ENCODE peak calls at places on chromosomes 13 and 19, in four cellular contexts. One of them, this sample, is unnamed.

GRCh38 chr13:111472559-111473460 is 152.4 kb downstream of the TEX29 start:
- DNase-seq in HCT116: no peak
- DNase-seq in adrenal gland: no peak
- DNase-seq in neural crest cell: no peak
- DNase-seq in this sample: no peak

GRCh38 chr13:80239571-80240255 is 101.2 kb downstream of the SPRY2 start:
- DNase-seq in HCT116: no peak
- DNase-seq in adrenal gland: no peak
- DNase-seq in neural crest cell: no peak
- DNase-seq in this sample: no peak

GRCh38 chr13:99796175-99796819 is 175.3 kb downstream of the ZIC5 start:
- DNase-seq in HCT116: no peak
- DNase-seq in adrenal gland: peak; percentile 23
- DNase-seq in neural crest cell: peak; percentile 79
- DNase-seq in this sample: peak; percentile 72

GRCh38 chr19:8601796-8602195 is 8.7 kb downstream of the ADAMTS10 start:
- DNase-seq in HCT116: no peak
- DNase-seq in adrenal gland: no peak
- DNase-seq in neural crest cell: no peak
- DNase-seq in this sample: no peak

GRCh38 chr13:74162135-74162534 is 27.9 kb upstream of the KLF12 start:
- DNase-seq in HCT116: no peak
- DNase-seq in adrenal gland: no peak
- DNase-seq in neural crest cell: no peak
- DNase-seq in this sample: no peak

GRCh38 chr13:66425741-66426140 is 804.4 kb downstream of the PCDH9 start:
- DNase-seq in HCT116: no peak
- DNase-seq in adrenal gland: no peak
- DNase-seq in neural crest cell: no peak
- DNase-seq in this sample: peak; percentile 30

GRCh38 chr19:43784981-43785808 is 4.4 kb upstream of the KCNN4 start:
- DNase-seq in HCT116: peak; percentile 79
- DNase-seq in adrenal gland: peak; percentile 73
- DNase-seq in neural crest cell: peak; percentile 60
- DNase-seq in this sample: peak; percentile 89

GRCh38 chr19:5299137-5299536 is 41.5 kb downstream of the PTPRS start:
- DNase-seq in HCT116: no peak
- DNase-seq in adrenal gland: no peak
- DNase-seq in neural crest cell: no peak
- DNase-seq in this sample: no peak

GRCh38 chr13:44116562-44117315 is 237.0 kb downstream of the LACC1 start:
- DNase-seq in HCT116: no peak
- DNase-seq in adrenal gland: no peak
- DNase-seq in neural crest cell: no peak
- DNase-seq in this sample: no peak

GRCh38 chr19:1285737-1286360 is at the start of gene EFNA2:
- DNase-seq in HCT116: no peak
- DNase-seq in adrenal gland: no peak
- DNase-seq in neural crest cell: no peak
- DNase-seq in this sample: no peak

GRCh38 chr13:22064854-22065646 is 394.2 kb downstream of the FGF9 start:
- DNase-seq in HCT116: no peak
- DNase-seq in adrenal gland: no peak
- DNase-seq in neural crest cell: no peak
- DNase-seq in this sample: no peak

GRCh38 chr19:8396563-8397203 is 6.5 kb downstream of the RAB11B start:
- DNase-seq in HCT116: no peak
- DNase-seq in adrenal gland: peak; percentile 66
- DNase-seq in neural crest cell: peak; percentile 64
- DNase-seq in this sample: peak; percentile 68

GRCh38 chr13:80074143-80074752 is 266.7 kb downstream of the SPRY2 start:
- DNase-seq in HCT116: no peak
- DNase-seq in adrenal gland: peak; percentile 57
- DNase-seq in neural crest cell: no peak
- DNase-seq in this sample: no peak

GRCh38 chr19:58154287-58154678 is 3.7 kb upstream of the ZNF329 start:
- DNase-seq in HCT116: no peak
- DNase-seq in adrenal gland: peak; percentile 68
- DNase-seq in neural crest cell: peak; percentile 5
- DNase-seq in this sample: no peak

GRCh38 chr13:111213964-111214726 is 99.0 kb downstream of the ARHGEF7 start:
- DNase-seq in HCT116: no peak
- DNase-seq in adrenal gland: no peak
- DNase-seq in neural crest cell: no peak
- DNase-seq in this sample: no peak

GRCh38 chr19:19405919-19406877 is 723 bp downstream of the GATAD2A start:
- DNase-seq in HCT116: no peak
- DNase-seq in adrenal gland: peak; percentile 54
- DNase-seq in neural crest cell: peak; percentile 51
- DNase-seq in this sample: peak; percentile 49

GRCh38 chr13:26459276-26460131 is 98.0 kb upstream of the WASF3 start:
- DNase-seq in HCT116: no peak
- DNase-seq in adrenal gland: no peak
- DNase-seq in neural crest cell: no peak
- DNase-seq in this sample: no peak

GRCh38 chr13:36998624-36999041 is 507 bp downstream of the ALG5 start:
- DNase-seq in HCT116: no peak
- DNase-seq in adrenal gland: peak; percentile 18
- DNase-seq in neural crest cell: peak; percentile 22
- DNase-seq in this sample: no peak

GRCh38 chr19:1098177-1099051 is 3.2 kb upstream of the POLR2E start:
- DNase-seq in HCT116: no peak
- DNase-seq in adrenal gland: no peak
- DNase-seq in neural crest cell: no peak
- DNase-seq in this sample: peak; percentile 82

GRCh38 chr19:900302-901111 is 7.2 kb downstream of the RNU6-9 start:
- DNase-seq in HCT116: no peak
- DNase-seq in adrenal gland: no peak
- DNase-seq in neural crest cell: no peak
- DNase-seq in this sample: peak; percentile 31

GRCh38 chr13:24013189-24013588 is 115.9 kb upstream of the C1QTNF9B start:
- DNase-seq in HCT116: no peak
- DNase-seq in adrenal gland: no peak
- DNase-seq in neural crest cell: no peak
- DNase-seq in this sample: no peak

GRCh38 chr13:102561933-102562332 is 34.9 kb upstream of the TPP2 start:
- DNase-seq in HCT116: no peak
- DNase-seq in adrenal gland: no peak
- DNase-seq in neural crest cell: no peak
- DNase-seq in this sample: no peak
- TF ChIP-seq CTCF in HCT116: no peak
- TF ChIP-seq CTCF in adrenal gland: no peak
- TF ChIP-seq CTCF in neural crest cell: no peak
- TF ChIP-seq CTCF in this sample: no peak

GRCh38 chr13:41605319-41606285 is 148.3 kb downstream of the RGCC start:
- DNase-seq in HCT116: no peak
- DNase-seq in adrenal gland: no peak
- DNase-seq in neural crest cell: no peak
- DNase-seq in this sample: no peak
- TF ChIP-seq CTCF in HCT116: no peak
- TF ChIP-seq CTCF in adrenal gland: no peak
- TF ChIP-seq CTCF in neural crest cell: no peak
- TF ChIP-seq CTCF in this sample: no peak

DNA sequence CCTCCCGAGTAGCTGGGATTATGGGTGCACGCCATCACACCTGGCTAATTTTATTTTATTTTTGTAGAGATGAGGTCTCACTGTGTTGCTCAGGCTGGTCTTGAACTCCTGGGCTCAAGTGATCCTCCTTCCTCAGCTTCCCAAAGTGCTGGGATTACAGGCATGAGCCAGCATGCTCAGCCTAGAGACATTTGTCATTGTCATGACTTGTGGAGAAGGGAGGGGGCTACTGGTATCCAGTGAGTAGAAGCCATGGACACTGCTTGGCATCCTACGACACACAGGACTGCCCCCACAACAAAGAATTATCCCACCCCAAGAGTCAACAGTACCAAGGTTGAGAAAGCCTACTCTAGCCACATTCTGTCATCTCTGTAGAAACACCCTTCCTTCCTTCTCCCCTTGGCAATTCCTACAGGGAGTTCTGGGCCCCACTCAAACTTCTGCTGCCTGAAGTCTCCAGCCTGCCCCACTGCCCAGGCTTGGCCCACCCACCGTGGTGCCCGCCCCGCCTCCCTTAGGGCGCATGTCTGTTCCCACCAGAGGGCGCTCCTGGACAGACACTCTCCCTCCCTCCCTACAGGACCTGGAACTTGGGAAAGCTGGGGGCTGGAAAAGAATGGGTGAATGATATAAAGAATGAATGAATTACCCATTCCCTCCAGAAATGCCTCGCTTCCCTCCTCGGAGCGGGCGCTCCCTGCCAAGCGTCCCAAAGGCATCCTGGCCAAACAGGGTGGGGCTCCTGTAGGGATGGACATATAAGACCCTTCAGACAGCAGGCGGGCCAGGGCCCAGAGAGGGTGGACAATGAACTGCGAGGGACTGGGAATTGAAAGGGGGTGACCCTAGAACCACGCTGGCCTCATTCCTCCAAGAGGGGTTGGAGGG is 5.5 kb upstream of the EMP3 start:
- DNase-seq in HCT116: peak; percentile 66
- DNase-seq in adrenal gland: peak; percentile 85
- DNase-seq in neural crest cell: peak; percentile 86
- DNase-seq in this sample: peak; percentile 90
- TF ChIP-seq CTCF in HCT116: peak; percentile 85
- TF ChIP-seq CTCF in adrenal gland: peak; percentile 72
- TF ChIP-seq CTCF in neural crest cell: peak; percentile 73
- TF ChIP-seq CTCF in this sample: peak; percentile 86

DNA sequence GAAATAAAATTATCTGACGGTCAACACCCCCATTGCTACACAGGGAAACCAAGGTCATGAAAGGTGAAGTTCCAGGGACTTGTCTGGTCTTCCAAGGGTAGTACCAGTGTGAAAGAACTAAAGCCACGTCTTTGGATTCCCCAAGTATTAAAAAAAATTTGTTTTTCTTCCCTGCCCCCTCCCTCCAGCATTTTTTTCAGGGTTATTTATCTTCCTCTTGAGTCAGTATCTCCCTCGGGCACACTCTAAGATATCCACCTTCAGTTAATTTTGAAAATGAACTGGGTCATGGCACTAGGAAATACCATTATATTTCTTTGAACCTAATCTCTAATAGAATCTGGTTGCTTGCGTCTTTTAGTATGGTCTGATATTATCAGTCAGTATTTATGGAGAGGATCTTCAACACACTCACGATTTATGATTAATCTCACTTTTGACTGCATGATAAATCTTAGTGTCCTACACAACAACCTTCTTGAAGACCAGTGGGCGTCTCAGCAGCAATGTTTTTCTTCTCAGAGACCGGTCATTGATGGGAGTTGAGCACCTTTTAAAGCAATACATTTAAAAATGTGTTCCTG is 9.1 kb downstream of the ATP8A2 start:
- DNase-seq in HCT116: no peak
- DNase-seq in adrenal gland: no peak
- DNase-seq in neural crest cell: no peak
- DNase-seq in this sample: no peak
- TF ChIP-seq CTCF in HCT116: no peak
- TF ChIP-seq CTCF in adrenal gland: no peak
- TF ChIP-seq CTCF in neural crest cell: no peak
- TF ChIP-seq CTCF in this sample: no peak

DNA sequence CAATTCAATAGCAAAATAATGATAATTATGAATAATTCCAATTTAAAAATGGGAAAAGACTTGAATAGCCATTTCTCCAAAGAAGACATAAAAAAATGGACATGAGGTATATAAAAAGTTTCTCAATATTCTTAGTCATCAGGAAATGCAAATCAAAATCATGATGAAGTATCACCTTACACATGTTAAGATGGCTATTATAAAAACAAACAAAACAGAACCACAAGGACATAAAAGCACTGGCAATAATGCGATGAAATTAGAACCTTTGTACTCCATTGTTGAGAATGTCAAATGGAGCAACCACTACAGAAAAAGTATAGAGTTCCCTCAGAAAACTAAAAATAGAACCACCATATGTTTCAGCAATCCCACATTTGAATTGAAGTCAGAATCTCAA is 1186.1 kb downstream of the SLITRK5 start:
- DNase-seq in HCT116: no peak
- DNase-seq in adrenal gland: no peak
- DNase-seq in neural crest cell: no peak
- DNase-seq in this sample: peak; percentile 61
- TF ChIP-seq CTCF in HCT116: no peak
- TF ChIP-seq CTCF in adrenal gland: no peak
- TF ChIP-seq CTCF in neural crest cell: no peak
- TF ChIP-seq CTCF in this sample: no peak

GRCh38 chr13:33312150-33312908 is 26.8 kb upstream of the STARD13 start:
- DNase-seq in HCT116: no peak
- DNase-seq in adrenal gland: no peak
- DNase-seq in neural crest cell: no peak
- DNase-seq in this sample: peak; percentile 54
- TF ChIP-seq CTCF in HCT116: no peak
- TF ChIP-seq CTCF in adrenal gland: peak; percentile 46
- TF ChIP-seq CTCF in neural crest cell: no peak
- TF ChIP-seq CTCF in this sample: peak; percentile 59

GRCh38 chr13:93055233-93055632 is 171.4 kb upstream of the GPC6 start:
- DNase-seq in HCT116: no peak
- DNase-seq in adrenal gland: no peak
- DNase-seq in neural crest cell: no peak
- DNase-seq in this sample: no peak
- TF ChIP-seq CTCF in HCT116: no peak
- TF ChIP-seq CTCF in adrenal gland: no peak
- TF ChIP-seq CTCF in neural crest cell: no peak
- TF ChIP-seq CTCF in this sample: no peak

DNA sequence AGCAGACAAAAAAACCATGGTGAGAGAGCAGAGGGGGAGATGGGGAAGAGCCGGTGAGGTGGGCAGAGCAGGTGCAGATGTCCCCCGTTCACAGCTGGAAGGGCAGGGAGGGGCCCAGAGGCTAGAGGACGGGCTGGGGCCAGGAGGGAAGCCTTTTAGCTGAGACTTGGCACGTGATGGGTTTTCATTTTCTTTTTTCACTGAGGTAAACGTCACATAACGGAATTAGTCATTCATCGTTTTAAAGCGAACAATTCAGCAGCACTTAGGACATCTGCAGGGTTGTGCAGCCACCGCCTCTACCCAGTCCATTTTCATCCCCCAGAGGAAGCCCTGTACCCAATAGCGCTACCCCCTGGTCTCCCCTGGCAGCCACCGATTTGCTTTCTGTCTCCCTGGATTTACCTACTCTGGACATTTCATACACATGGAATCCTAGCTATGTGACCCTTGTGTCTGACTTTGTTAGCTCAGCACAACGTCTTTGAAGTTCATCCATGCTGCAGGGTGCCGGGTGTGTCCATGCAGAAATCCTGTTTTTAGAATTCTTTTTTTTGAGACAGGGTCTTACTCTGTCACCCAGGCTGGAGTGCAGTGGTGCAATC is 16.0 kb upstream of the EMC10 start:
- DNase-seq in HCT116: no peak
- DNase-seq in adrenal gland: no peak
- DNase-seq in neural crest cell: no peak
- DNase-seq in this sample: peak; percentile 14
- TF ChIP-seq CTCF in HCT116: no peak
- TF ChIP-seq CTCF in adrenal gland: no peak
- TF ChIP-seq CTCF in neural crest cell: no peak
- TF ChIP-seq CTCF in this sample: no peak

DNA sequence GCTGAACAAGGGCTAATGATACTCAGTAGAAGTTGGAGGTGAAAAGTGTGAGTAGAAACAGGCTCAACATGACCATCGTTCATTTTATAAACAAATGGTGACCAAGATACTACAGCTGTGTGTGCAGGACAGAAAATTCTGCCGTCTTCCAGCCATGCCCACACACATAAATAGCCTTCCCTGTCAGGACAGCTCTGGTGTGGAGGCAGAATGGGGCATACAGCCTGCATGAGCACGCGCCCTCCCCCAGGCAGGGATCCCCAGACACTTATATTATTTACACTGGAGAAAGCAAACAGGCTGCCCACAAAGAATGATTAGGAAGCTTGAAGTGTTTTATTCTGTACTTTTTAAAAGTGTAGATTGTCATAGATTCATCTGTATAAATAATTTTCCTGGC is 20.4 kb downstream of the GJA3 start:
- DNase-seq in HCT116: no peak
- DNase-seq in adrenal gland: no peak
- DNase-seq in neural crest cell: no peak
- DNase-seq in this sample: no peak
- TF ChIP-seq CTCF in HCT116: no peak
- TF ChIP-seq CTCF in adrenal gland: no peak
- TF ChIP-seq CTCF in neural crest cell: no peak
- TF ChIP-seq CTCF in this sample: no peak

This sample was measured in MCF 10A.